ENCODE peak calls at places on chromosomes 5 and 9, in seven cellular contexts. J, N, R, I, D, K and Q are unnamed samples.

GRCh38 chr5:69206528-69207190 is 17.3 kb downstream of the CENPH start:
- DNase-seq in I (no peak), N (no peak), D (no peak), R (no peak), J (no peak), K (no peak), Q (no peak)

GRCh38 chr5:69001605-69002004 is 92.2 kb upstream of the SLC30A5 start:
- DNase-seq in J (no peak), D (no peak), N (no peak), I (no peak), K (no peak), R (no peak), Q (no peak)

GRCh38 chr9:2125909-2126308 is 110.8 kb downstream of the SMARCA2 start:
- DNase-seq in I (no peak), J (no peak), N (no peak), D (no peak), K (no peak), R (peak; percentile 19), Q (no peak)

GRCh38 chr5:122341087-122341486 is 29.1 kb downstream of the SNCAIP start:
- DNase-seq in N (no peak), D (no peak), J (no peak), K (no peak), R (no peak), I (no peak), Q (no peak)

GRCh38 chr5:92801921-92802320 is 779.1 kb downstream of the NR2F1-AS1 start:
- DNase-seq in N (no peak), R (no peak), J (no peak), K (no peak), I (no peak), D (no peak), Q (peak; percentile 5)

GRCh38 chr5:77210091-77211012 is at the start of gene PDE8B:
- DNase-seq in D (peak; percentile 64), N (no peak), I (peak; percentile 24), R (peak; percentile 67), K (no peak), J (peak; percentile 9), Q (no peak)

GRCh38 chr5:88660326-88660946 is 222.5 kb downstream of the MEF2C start:
- DNase-seq in K (no peak), I (no peak), J (no peak), R (no peak), D (no peak), N (no peak), Q (no peak)

GRCh38 chr9:119726035-119726434 is 356.8 kb upstream of the BRINP1 start:
- DNase-seq in K (no peak), N (no peak), D (no peak), I (no peak), R (no peak), J (no peak), Q (no peak)

GRCh38 chr9:89602978-89603628 is 1.7 kb upstream of the GADD45G start:
- DNase-seq in N (peak; percentile 82), R (peak; percentile 93), K (peak; percentile 72), D (peak; percentile 95), J (peak; percentile 79), I (peak; percentile 86), Q (peak; percentile 49)